ENCODE peak calls at places on chromosomes 2 and 18, in six cellular contexts. H is pancreas; Y is cardiac fibroblast; W is stimulated activated CD8-positive, alpha-beta memory T cell treated with anti-CD3 and anti-CD28 coated beads, Interleukin-2, amount 100 ng/mL, for 48 hours; G is activated CD4-positive, alpha-beta T cell treated with anti-CD3 and anti-CD28 coated beads, Interleukin-2, amount 50 U/mL, for 1 hour; F is KG1. Q is an unnamed sample.

GRCh38 chr18:26863122-26863879 is 2.2 kb downstream of the AQP4 start:
- DNase-seq in H (peak; percentile 66), Y (no peak), W (no peak), G (no peak), F (no peak), Q (no peak)

GRCh38 chr2:241035142-241035817 is 36.9 kb downstream of the SNED1 start:
- DNase-seq in H (no peak), Y (no peak), W (no peak), G (peak; percentile 58), F (no peak), Q (no peak)

GRCh38 chr2:122749347-122749850 is 993.9 kb downstream of the TSN start:
- DNase-seq in H (no peak), Y (peak; percentile 22), W (no peak), G (no peak), F (no peak), Q (no peak)

GRCh38 chr18:48408727-48409590 is at the start of gene ZBTB7C:
- DNase-seq in H (peak; percentile 24), Y (no peak), W (no peak), G (no peak), F (no peak), Q (peak; percentile 28)

GRCh38 chr2:10057231-10058107 is 14.1 kb downstream of the KLF11 start:
- DNase-seq in H (no peak), Y (peak; percentile 85), W (no peak), G (no peak), F (no peak), Q (peak; percentile 84)

GRCh38 chr2:133641497-133641896 is 73.2 kb upstream of the NCKAP5 start:
- DNase-seq in H (peak; percentile 7), Y (peak; percentile 35), W (no peak), G (no peak), F (no peak), Q (peak; percentile 51)

GRCh38 chr2:11056614-11057013 is 98.7 kb upstream of the SLC66A3 start:
- DNase-seq in H (no peak), Y (peak; percentile 48), W (no peak), G (no peak), F (no peak), Q (peak; percentile 98)

GRCh38 chr18:39455300-39455699 is 1889.7 kb upstream of the CELF4 start:
- DNase-seq in H (no peak), Y (peak; percentile 76), W (no peak), G (no peak), F (no peak), Q (peak; percentile 26)

GRCh38 chr2:120917876-120918275 is 182.2 kb downstream of the GLI2 start:
- DNase-seq in H (no peak), Y (no peak), W (no peak), G (no peak), F (no peak), Q (peak; percentile 37)

GRCh38 chr2:73827018-73827417 is 1.7 kb upstream of the STAMBP start:
- DNase-seq in H (no peak), Y (peak; percentile 69), W (no peak), G (no peak), F (peak; percentile 28), Q (peak; percentile 47)

GRCh38 chr2:96870631-96871255 is 863 bp upstream of the SEMA4C start:
- DNase-seq in H (no peak), Y (no peak), W (no peak), G (peak; percentile 58), F (no peak), Q (no peak)

GRCh38 chr18:10419420-10420103 is 34.9 kb upstream of the APCDD1 start:
- DNase-seq in H (no peak), Y (peak; percentile 3), W (no peak), G (no peak), F (no peak), Q (peak; percentile 52)

GRCh38 chr2:74602553-74603281 is 45.4 kb downstream of the M1AP start:
- DNase-seq in H (no peak), Y (peak; percentile 56), W (no peak), G (no peak), F (no peak), Q (peak; percentile 75)

GRCh38 chr2:48250943-48251342 is 279.0 kb upstream of the STON1 start:
- DNase-seq in H (no peak), Y (peak; percentile 67), W (no peak), G (no peak), F (no peak), Q (peak; percentile 8)

GRCh38 chr2:196200557-196200956 is 29.2 kb upstream of the STK17B start:
- DNase-seq in H (no peak), Y (no peak), W (no peak), G (no peak), F (no peak), Q (no peak)

GRCh38 chr18:42459873-42460272 is 504.8 kb downstream of the PIK3C3 start:
- DNase-seq in H (no peak), Y (no peak), W (no peak), G (no peak), F (no peak), Q (no peak)

Q was measured in EH.